ENCODE peak calls at places on chromosome X, in four cellular contexts. N is stimulated activated naive CD8-positive, alpha-beta T cell treated with anti-CD3 and anti-CD28 coated beads, Interleukin-15, amount 100 ng/mL, for 72 hours; A is CD8-positive, alpha-beta memory T cell; V is occipital lobe. H is an unnamed sample.

GRCh38 chrX:3351287-3351686 is 4.8 kb upstream of the MXRA5 start:
- DNase-seq in V (no peak), A (no peak), N (no peak), H (no peak)

GRCh38 chrX:68571292-68572256 is 72.7 kb downstream of the YIPF6 start:
- DNase-seq in A (no peak), N (no peak), V (no peak), H (no peak)

GRCh38 chrX:4710618-4711433 is 997.4 kb upstream of the PRKX start:
- DNase-seq in N (no peak), V (no peak), A (no peak), H (no peak)

GRCh38 chrX:48068096-48068887 is 3.1 kb downstream of the ZNF630 start:
- DNase-seq in V (no peak), N (no peak), A (no peak), H (no peak)

GRCh38 chrX:151830911-151831310 is 81.8 kb upstream of the MAGEA4 start:
- DNase-seq in A (no peak), V (no peak), N (no peak), H (no peak)

GRCh38 chrX:1391707-1392375 is at the start of gene SLC25A6:
- DNase-seq in A (peak; percentile 99), V (no peak), N (peak; percentile 100), H (peak; percentile 100)

GRCh38 chrX:30935985-30936384 is 46.9 kb upstream of the TAB3 start:
- DNase-seq in N (no peak), A (no peak), V (no peak), H (no peak)

GRCh38 chrX:1147641-1148515 is 64.6 kb downstream of the CRLF2 start:
- DNase-seq in V (no peak), N (no peak), A (no peak), H (peak; percentile 60)

GRCh38 chrX:10296581-10296980 is 139.8 kb downstream of the CLCN4 start:
- DNase-seq in A (no peak), N (no peak), V (no peak), H (no peak)

GRCh38 chrX:34656467-34656841 is 631 bp downstream of the TMEM47 start:
- DNase-seq in V (no peak), N (no peak), A (no peak), H (no peak)

GRCh38 chrX:18885317-18886004 is 98.5 kb downstream of the PHKA2 start:
- DNase-seq in V (no peak), N (no peak), A (no peak), H (peak; percentile 41)